ENCODE peak calls at places on chromosomes 3 and 15, in four cellular contexts. U is NCI-H1105, G is progenitor cell of endocrine pancreas, V is NCI-H748 treated with DMSO at 0.1 percent for 48 hours. K is an unnamed sample.

GRCh38 chr15:41870689-41871081 is 23.2 kb downstream of the SPTBN5 start:
- DNase-seq in G (no peak), U (no peak), V (no peak), K (no peak)

GRCh38 chr15:39125904-39126303 is 455.0 kb upstream of the THBS1 start:
- DNase-seq in U (no peak), V (no peak), G (no peak), K (peak)

GRCh38 chr3:170840291-170840859 is 29.6 kb downstream of the RPL22L1 start:
- DNase-seq in G (no peak), V (no peak), U (no peak), K (no peak)

GRCh38 chr3:53675942-53676341 is 170.3 kb downstream of the CHDH start:
- DNase-seq in G (no peak), V (no peak), U (no peak), K (no peak)

GRCh38 chr15:25408428-25408827 is 30.4 kb downstream of the UBE3A start:
- DNase-seq in U (no peak), V (no peak), G (no peak), K (no peak)

GRCh38 chr3:107999215-107999775 is 91.5 kb downstream of the CD47 start:
- DNase-seq in U (no peak), G (no peak), V (no peak), K (no peak)

GRCh38 chr3:107745354-107745753 is 222.6 kb downstream of the BBX start:
- DNase-seq in V (no peak), G (no peak), U (no peak), K (no peak)

GRCh38 chr3:69250014-69250413 is 127.6 kb upstream of the LMOD3 start:
- DNase-seq in V (peak), U (no peak), G (peak), K (peak)

GRCh38 chr3:187265461-187265955 is 26.0 kb downstream of the MASP1 start:
- DNase-seq in V (no peak), U (no peak), G (no peak), K (no peak)

GRCh38 chr3:169420429-169420828 is 243.1 kb downstream of the MECOM start:
- DNase-seq in V (no peak), G (no peak), U (no peak), K (no peak)

GRCh38 chr15:74229686-74230085 is 6.4 kb upstream of the CCDC33 start:
- DNase-seq in U (no peak), V (no peak), G (no peak), K (no peak)

GRCh38 chr3:32423534-32423933 is 31.9 kb downstream of the CMTM7 start:
- DNase-seq in G (no peak), V (no peak), U (no peak), K (no peak)

GRCh38 chr15:55402707-55403106 is 5.5 kb downstream of the CCPG1 start:
- DNase-seq in G (no peak), U (no peak), V (no peak), K (no peak)

GRCh38 chr15:48447657-48448056 is 116.4 kb downstream of the DUT start:
- DNase-seq in U (no peak), G (no peak), V (no peak), K (no peak)

GRCh38 chr3:17639765-17640164 is 102.7 kb downstream of the TBC1D5 start:
- DNase-seq in G (no peak), U (no peak), V (no peak), K (no peak)

GRCh38 chr3:120145498-120146285 is 51.4 kb upstream of the GSK3B start:
- DNase-seq in V (no peak), G (no peak), U (no peak), K (no peak)

GRCh38 chr3:128492353-128493220 is at the start of gene GATA2:
- DNase-seq in G (no peak), U (peak), V (no peak), K (no peak)

GRCh38 chr3:123412076-123412475 is 36.8 kb downstream of the ADCY5 start:
- DNase-seq in U (no peak), V (no peak), G (no peak), K (no peak)

GRCh38 chr3:184040010-184040409 is 8.5 kb downstream of the HTR3D start:
- DNase-seq in G (no peak), U (no peak), V (no peak), K (peak)

GRCh38 chr3:72234394-72234793 is 449.4 kb upstream of the PROK2 start:
- DNase-seq in V (no peak), U (no peak), G (no peak), K (no peak)

GRCh38 chr3:150545419-150546225 is 674 bp downstream of the SERP1 start:
- DNase-seq in V (no peak), U (peak), G (peak), K (no peak)

K was measured in NCI-H774.